ENCODE peak calls at places on chromosomes 11 and 22, in five cellular contexts. K is right lobe of liver, E is transverse colon, R is A549, I is gastrocnemius medialis. D is an unnamed sample.

GRCh38 chr22:22408731-22409696 is 99.5 kb downstream of the ZNF280B start:
- DNase-seq in R (peak; percentile 33), K (no peak), E (peak; percentile 42), I (no peak), D (no peak)

GRCh38 chr11:57761301-57762234 is at the start of gene CTNND1:
- DNase-seq in E (peak; percentile 91), R (peak; percentile 98), I (peak; percentile 95), K (peak; percentile 91), D (peak; percentile 95)

GRCh38 chr22:30038219-30038618 is 42.0 kb upstream of the HORMAD2 start:
- DNase-seq in R (peak; percentile 38), K (no peak), I (no peak), E (no peak), D (no peak)

GRCh38 chr11:17865765-17866428 is 131.3 kb downstream of the KCNC1 start:
- DNase-seq in R (no peak), I (no peak), E (no peak), K (no peak), D (no peak)

GRCh38 chr22:46678785-46679700 is 58.9 kb downstream of the GRAMD4 start:
- DNase-seq in E (no peak), R (no peak), K (no peak), I (no peak), D (no peak)

GRCh38 chr11:112316971-112317370 is 56.3 kb upstream of the PLET1 start:
- DNase-seq in E (no peak), K (no peak), I (no peak), R (no peak), D (no peak)

GRCh38 chr22:28332410-28332809 is 347.2 kb downstream of the TTC28 start:
- DNase-seq in E (no peak), I (no peak), R (no peak), K (no peak), D (no peak)

GRCh38 chr11:108551653-108552462 is 41.7 kb downstream of the EXPH5 start:
- DNase-seq in E (no peak), R (no peak), K (no peak), I (no peak), D (no peak)

GRCh38 chr22:23053051-23053707 is 17.1 kb upstream of the GNAZ start:
- DNase-seq in K (no peak), I (no peak), E (no peak), R (no peak), D (no peak)

GRCh38 chr11:130451261-130452019 is 3.0 kb downstream of the ADAMTS15 start:
- DNase-seq in R (no peak), I (peak; percentile 70), K (no peak), E (no peak), D (no peak)

GRCh38 chr11:34332524-34332923 is 25.3 kb downstream of the ABTB2 start:
- DNase-seq in E (no peak), R (no peak), K (no peak), I (no peak), D (no peak)

GRCh38 chr11:36149538-36150242 is 139.5 kb downstream of the COMMD9 start:
- DNase-seq in E (peak; percentile 24), I (peak; percentile 65), K (no peak), R (peak; percentile 94), D (peak; percentile 38)

GRCh38 chr11:44946268-44946667 is 4.4 kb downstream of the TP53I11 start:
- DNase-seq in R (no peak), I (peak; percentile 89), E (no peak), K (no peak), D (peak; percentile 44)

GRCh38 chr22:42399315-42400271 is 32.6 kb downstream of the NFAM1 start:
- DNase-seq in I (no peak), E (peak; percentile 40), K (no peak), R (no peak), D (no peak)

GRCh38 chr11:44773351-44773965 is 46.7 kb downstream of the TSPAN18 start:
- DNase-seq in I (no peak), R (no peak), E (no peak), K (peak; percentile 23), D (peak; percentile 21)

GRCh38 chr11:110971110-110971509 is 258.9 kb upstream of the ARHGAP20 start:
- DNase-seq in I (no peak), R (no peak), K (no peak), E (no peak), D (no peak)

GRCh38 chr11:64814712-64815187 is 4.4 kb upstream of the MEN1 start:
- DNase-seq in K (no peak), E (no peak), R (no peak), I (no peak), D (no peak)

GRCh38 chr11:2507945-2508749 is 63.3 kb downstream of the KCNQ1 start:
- DNase-seq in I (peak; percentile 5), R (no peak), K (no peak), E (peak; percentile 3), D (peak; percentile 8)

GRCh38 chr11:116791002-116791812 is 472 bp downstream of the APOA5 start:
- DNase-seq in I (peak; percentile 66), K (peak; percentile 88), E (peak; percentile 84), R (peak; percentile 49), D (peak; percentile 69)

GRCh38 chr22:46084943-46085830 is 65.1 kb upstream of the PPARA start:
- DNase-seq in R (peak; percentile 79), I (peak; percentile 94), E (peak; percentile 69), K (peak; percentile 95), D (peak; percentile 94)

GRCh38 chr11:66936326-66936725 is 21.9 kb downstream of the PC start:
- DNase-seq in I (no peak), R (peak; percentile 57), K (no peak), E (no peak), D (no peak)

GRCh38 chr11:28420099-28420498 is 311.9 kb downstream of the METTL15 start:
- DNase-seq in I (no peak), E (no peak), R (no peak), K (no peak), D (no peak)

GRCh38 chr11:78069465-78069864 is 5.8 kb downstream of the THRSP start:
- DNase-seq in I (no peak), R (no peak), E (no peak), K (peak; percentile 67), D (no peak)

GRCh38 chr22:24120029-24120428 is 61.3 kb upstream of the SUSD2 start:
- DNase-seq in E (no peak), I (no peak), K (no peak), R (no peak), D (no peak)

GRCh38 chr22:44451016-44451415 is 47.0 kb downstream of the RTL6 start:
- DNase-seq in R (no peak), E (no peak), I (no peak), K (peak; percentile 22), D (no peak)

GRCh38 chr11:97557399-97557798 is 1167.6 kb downstream of the JRKL start:
- DNase-seq in R (no peak), K (no peak), I (no peak), E (no peak), D (no peak)

GRCh38 chr11:107446822-107447431 is 10.7 kb downstream of the CWF19L2 start:
- DNase-seq in E (no peak), R (no peak), K (no peak), I (no peak), D (no peak)

GRCh38 chr22:31246687-31247086 is 34.6 kb downstream of the LIMK2 start:
- DNase-seq in K (no peak), R (no peak), I (no peak), E (no peak), D (no peak)

GRCh38 chr22:31250740-31251330 is 38.7 kb downstream of the LIMK2 start:
- DNase-seq in I (no peak), R (no peak), E (no peak), K (no peak), D (no peak)

GRCh38 chr22:31248138-31248745 is 36.1 kb downstream of the LIMK2 start:
- DNase-seq in R (no peak), E (peak; percentile 52), I (peak; percentile 74), K (no peak), D (peak; percentile 84)

GRCh38 chr22:31247726-31248125 is 35.6 kb downstream of the LIMK2 start:
- DNase-seq in K (no peak), I (no peak), E (no peak), R (no peak), D (no peak)

DNA sequence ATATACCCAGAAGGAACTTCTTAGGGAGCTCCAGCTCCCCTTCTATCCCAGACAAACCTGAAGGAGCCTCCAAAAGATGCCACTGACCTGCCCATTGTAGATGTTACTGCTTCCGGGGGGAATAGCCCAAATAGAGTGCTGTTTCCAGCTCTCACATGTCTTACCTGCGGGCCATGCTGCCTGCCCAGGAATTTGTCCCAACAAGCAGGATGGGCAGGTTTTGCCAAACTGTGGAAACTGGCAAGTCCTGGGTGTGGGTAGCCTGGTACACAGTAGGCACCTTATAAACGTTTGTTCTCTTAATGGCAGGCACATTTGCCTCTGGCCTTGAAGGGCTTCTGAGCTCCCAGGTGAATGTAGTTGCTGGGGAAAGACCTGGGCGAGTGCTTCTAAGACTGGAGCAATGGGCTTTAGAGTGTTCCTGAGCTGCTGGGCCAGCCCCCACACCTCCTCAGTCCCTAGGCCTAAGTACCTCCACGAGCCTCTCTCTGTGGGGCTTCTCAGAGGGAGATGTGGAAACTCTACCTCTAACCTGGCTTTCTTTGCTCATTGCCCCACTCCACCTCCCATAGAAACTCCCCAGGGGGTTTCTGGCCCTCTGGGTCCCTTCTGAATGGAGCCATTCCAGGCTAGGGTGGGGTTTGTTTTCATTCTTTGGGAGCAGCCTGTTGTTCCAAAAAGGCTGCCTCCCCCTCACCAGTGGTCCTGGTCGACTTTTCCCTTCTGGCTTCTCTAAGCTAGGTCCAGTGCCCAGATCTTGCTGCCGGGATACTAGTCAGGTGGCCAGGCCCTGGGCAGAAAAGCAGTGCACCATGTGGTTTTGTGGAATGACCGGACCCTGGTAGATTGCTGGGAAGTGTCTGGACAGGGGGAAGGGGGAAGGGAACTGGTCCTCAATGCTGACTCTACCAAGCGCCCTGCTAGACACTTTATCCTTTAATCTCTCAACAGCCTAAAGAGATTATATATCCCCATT is 37.2 kb downstream of the LIMK2 start:
- DNase-seq in R (no peak), K (no peak), E (no peak), I (no peak), D (no peak)
- H3K4me1 ChIP-seq in R (peaks cover 18% of the 10 kb centered on the region), K (no peaks in the 10 kb centered on the region), E (peaks cover 58% of the 10 kb centered on the region), I (peaks cover 34% of the 10 kb centered on the region), D (no peaks in the 10 kb centered on the region)

DNA sequence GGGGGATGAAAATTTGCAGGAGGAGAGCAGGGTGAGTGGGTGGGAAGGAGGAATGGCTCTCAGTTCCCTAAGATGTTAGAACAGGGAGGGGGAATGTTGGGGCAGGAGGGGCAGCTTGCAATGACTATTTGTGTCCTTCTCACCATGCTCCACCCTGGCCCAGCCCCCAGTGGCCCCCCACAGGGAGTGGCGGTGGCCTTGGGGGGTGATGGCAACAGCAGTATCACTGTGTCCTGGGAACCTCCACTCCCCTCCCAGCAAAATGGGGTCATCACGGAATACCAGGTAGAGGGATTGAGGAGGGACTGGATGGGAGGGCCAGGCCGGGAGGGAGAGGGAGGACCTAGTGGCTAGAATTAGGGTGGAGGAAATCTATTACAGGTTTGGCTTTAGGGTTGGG is 10.2 kb downstream of the ROBO3 start:
- DNase-seq in R (no peak), K (no peak), E (no peak), I (no peak), D (no peak)
- H3K4me3 ChIP-seq in R (peak overlapping the region; percentile 61), K (no peak overlapping the region), E (peak overlapping the region; percentile 65), I (peak overlapping the region; percentile 60), D (no peak overlapping the region)

GRCh38 chr11:62593434-62594044 is 2.2 kb upstream of the TUT1 start:
- DNase-seq in R (peak; percentile 88), E (peak; percentile 87), I (peak; percentile 78), K (peak; percentile 77), D (peak; percentile 62)
- TF ChIP-seq POLR2A in R (no peak), E (no peak), I (no peak), K (no peak), D (no peak)

DNA sequence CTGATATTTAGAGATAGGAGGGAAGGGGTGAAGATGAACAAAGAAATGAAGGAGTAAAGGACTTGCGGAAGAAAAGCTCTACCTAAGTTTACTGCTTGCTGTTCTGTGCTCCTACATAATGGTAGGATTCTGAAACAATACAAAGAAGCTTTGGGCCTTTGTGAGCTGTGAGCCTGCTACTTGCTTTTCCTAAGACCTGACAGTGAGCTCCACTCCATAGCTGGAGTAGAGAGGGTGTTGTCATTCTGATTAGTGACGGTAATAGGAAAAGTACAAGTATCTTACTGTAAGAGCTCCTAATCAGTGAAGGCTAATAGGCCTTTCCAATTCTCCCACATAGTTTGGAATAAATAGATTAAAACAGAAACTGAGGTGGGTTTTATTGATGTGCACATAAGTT is 75.9 kb downstream of the PARVA start:
- DNase-seq in I (no peak), K (no peak), E (no peak), R (no peak), D (peak; percentile 3)
- H3K4me1 ChIP-seq in I (peaks cover 10% of the 10 kb centered on the region), K (no peaks in the 10 kb centered on the region), E (peaks cover 6% of the 10 kb centered on the region), R (peaks cover 12% of the 10 kb centered on the region), D (peaks cover 7% of the 10 kb centered on the region)